ENCODE peak calls at places on chromosomes 2 and 18, in five cellular contexts. L, T, J, Z and B are unnamed samples. For H3K4me1, the result is how much of the 10 kb centered on the place peaks cover.

GRCh38 chr2:144972676-144973075 is 452.8 kb upstream of the ZEB2 start:
- DNase-seq in L (no peak), T (no peak), J (no peak), Z (no peak), B (no peak)

GRCh38 chr2:141062443-141062842 is 1068.4 kb downstream of the LRP1B start:
- DNase-seq in L (no peak), T (no peak), J (peak), Z (no peak), B (peak)

GRCh38 chr2:130759906-130760753 is 4.8 kb downstream of the AMER3 start:
- DNase-seq in L (no peak), T (no peak), J (no peak), Z (no peak), B (peak)

GRCh38 chr18:75384144-75384543 is 43.4 kb downstream of the SMIM21 start:
- DNase-seq in L (no peak), T (no peak), J (no peak), Z (no peak), B (no peak)

GRCh38 chr18:56130481-56130880 is 507.9 kb downstream of the TXNL1 start:
- DNase-seq in L (no peak), T (no peak), J (no peak), Z (no peak), B (no peak)

GRCh38 chr2:162174778-162175177 is 22.7 kb upstream of the GCG start:
- DNase-seq in L (no peak), T (no peak), J (no peak), Z (no peak), B (no peak)

GRCh38 chr2:136126021-136126420 is 8.1 kb upstream of the CXCR4 start:
- DNase-seq in L (no peak), T (no peak), J (no peak), Z (no peak), B (no peak)

GRCh38 chr2:126635281-126635680 is 20.7 kb upstream of the GYPC start:
- DNase-seq in L (no peak), T (no peak), J (no peak), Z (no peak), B (peak)

GRCh38 chr18:63317982-63318881 is 1.3 kb downstream of the BCL2 start:
- DNase-seq in L (no peak), T (peak), J (peak), Z (peak), B (peak)

GRCh38 chr18:7663305-7664023 is 96.3 kb downstream of the PTPRM start:
- DNase-seq in L (no peak), T (no peak), J (no peak), Z (no peak), B (no peak)

GRCh38 chr2:230048010-230048671 is 20.6 kb downstream of the SLC16A14 start:
- DNase-seq in L (no peak), T (no peak), J (no peak), Z (no peak), B (no peak)

GRCh38 chr2:241036964-241037421 is 38.6 kb downstream of the SNED1 start:
- DNase-seq in L (no peak), T (no peak), J (no peak), Z (peak), B (no peak)

GRCh38 chr2:205778326-205778725 is 96.0 kb downstream of the NRP2 start:
- DNase-seq in L (no peak), T (no peak), J (no peak), Z (no peak), B (no peak)

GRCh38 chr18:62177271-62177670 is 9.6 kb downstream of the PIGN start:
- DNase-seq in L (no peak), T (no peak), J (no peak), Z (no peak), B (no peak)

GRCh38 chr2:120104002-120104467 is 91.2 kb downstream of the EPB41L5 start:
- DNase-seq in L (no peak), T (no peak), J (no peak), Z (no peak), B (no peak)

DNA sequence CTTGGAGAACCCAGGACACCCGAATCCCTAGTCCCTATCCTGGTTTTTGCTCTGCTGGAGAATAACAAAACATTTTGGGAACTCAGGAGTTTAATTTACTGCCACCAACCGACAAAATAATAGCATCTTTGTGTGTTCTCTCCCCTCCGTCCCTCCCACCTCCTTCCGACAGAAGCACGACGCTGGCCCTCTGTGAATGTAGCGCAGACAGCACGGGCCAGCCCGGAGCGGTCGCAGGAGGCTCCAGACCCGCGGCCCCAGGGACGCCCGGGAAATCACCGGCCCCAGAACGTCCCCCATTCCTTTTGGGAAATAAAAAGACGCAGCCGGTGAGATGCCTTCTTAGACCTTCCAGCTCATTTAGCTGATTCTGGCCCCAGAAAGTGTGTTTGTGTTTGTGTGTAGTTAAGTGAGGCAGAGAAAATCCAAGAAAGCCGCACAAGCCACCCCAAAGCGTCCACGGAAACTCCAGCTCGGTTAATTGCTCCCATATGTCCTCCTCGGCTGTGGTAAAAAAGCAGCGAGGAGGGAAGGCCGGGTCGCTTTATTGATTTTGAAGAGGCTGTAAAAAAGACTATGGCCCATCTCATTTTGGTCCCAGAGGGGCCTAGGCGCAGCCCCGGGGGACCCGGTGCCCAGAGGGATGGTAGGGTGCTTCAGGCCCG is 577 bp upstream of the TANC1 start:
- DNase-seq in L (no peak), T (no peak), J (peak), Z (peak), B (peak)
- H3K4me3 ChIP-seq in L (peak), T (no peak), J (peak), Z (peak), B (peak)

DNA sequence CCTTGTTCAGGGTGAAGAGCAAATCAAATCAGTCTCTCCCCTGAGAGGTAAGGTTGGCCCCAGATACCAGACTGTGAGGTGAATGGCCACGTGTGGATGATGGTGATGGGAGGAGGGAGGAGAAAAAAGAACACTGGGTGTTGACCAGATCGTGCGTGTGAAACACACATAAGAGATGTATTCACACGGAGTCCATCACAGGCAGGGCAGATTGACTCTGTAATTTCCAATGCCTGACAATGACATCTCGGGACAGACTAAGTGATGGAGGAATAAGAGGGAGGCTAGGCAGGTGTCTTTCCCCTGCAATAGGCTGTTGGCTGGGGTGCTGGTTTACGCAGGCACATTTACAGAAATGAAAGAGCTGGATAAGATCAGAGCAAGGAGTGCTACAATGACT is 43.0 kb downstream of the CPO start:
- DNase-seq in L (no peak), T (no peak), J (no peak), Z (no peak), B (no peak)
- H3K4me1 ChIP-seq in L (under half), T (under half), J (under half), Z (under half), B (under half)

DNA sequence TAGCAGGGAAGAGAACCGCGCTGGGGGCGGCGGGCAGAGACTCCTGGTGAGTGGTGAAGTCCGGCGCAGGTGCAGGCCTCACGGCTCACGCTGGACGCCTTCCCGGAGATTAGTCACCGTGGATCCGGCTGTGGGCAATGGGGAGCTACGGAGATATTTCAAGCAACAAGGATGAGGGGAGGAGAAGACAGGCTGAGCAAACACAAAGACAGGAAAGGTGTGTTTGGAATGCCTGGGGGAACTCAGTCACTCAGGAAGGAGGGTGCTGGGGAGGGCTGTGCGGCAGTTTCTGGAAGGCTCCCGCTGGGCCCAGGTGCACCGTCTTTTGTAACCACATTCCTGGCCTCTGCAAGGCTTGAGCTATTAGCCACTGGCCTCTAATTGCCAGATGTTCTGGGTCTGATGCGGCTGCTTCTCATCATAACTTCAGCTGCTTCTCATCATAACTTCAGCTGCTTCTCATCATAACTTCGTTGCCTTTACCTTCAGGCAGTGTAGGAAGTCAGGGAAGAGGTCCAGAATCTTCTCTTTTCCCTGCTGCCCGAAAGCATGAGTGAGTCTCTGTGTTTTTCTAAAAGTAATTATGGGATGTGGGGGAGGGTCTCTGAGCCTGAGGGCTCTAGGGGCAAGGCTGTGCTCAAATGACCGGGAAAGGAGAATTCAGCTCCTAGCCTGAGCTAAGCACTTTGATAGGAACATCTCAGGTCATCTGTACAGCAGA is 118.9 kb downstream of the PXDN start:
- DNase-seq in L (peak), T (no peak), J (no peak), Z (no peak), B (no peak)
- H3K4me3 ChIP-seq in L (no peak), T (no peak), J (no peak), Z (no peak), B (no peak)

GRCh38 chr2:105738658-105739051 is 6.1 kb upstream of the NCK2 start:
- DNase-seq in L (no peak), T (peak), J (no peak), Z (no peak), B (no peak)

GRCh38 chr2:105739944-105740734 is 4.6 kb upstream of the NCK2 start:
- DNase-seq in L (no peak), T (no peak), J (no peak), Z (no peak), B (no peak)

GRCh38 chr2:105739408-105739807 is 5.3 kb upstream of the NCK2 start:
- DNase-seq in L (no peak), T (no peak), J (no peak), Z (no peak), B (no peak)

GRCh38 chr2:105741617-105742016 is 3.1 kb upstream of the NCK2 start:
- DNase-seq in L (no peak), T (no peak), J (no peak), Z (no peak), B (no peak)

DNA sequence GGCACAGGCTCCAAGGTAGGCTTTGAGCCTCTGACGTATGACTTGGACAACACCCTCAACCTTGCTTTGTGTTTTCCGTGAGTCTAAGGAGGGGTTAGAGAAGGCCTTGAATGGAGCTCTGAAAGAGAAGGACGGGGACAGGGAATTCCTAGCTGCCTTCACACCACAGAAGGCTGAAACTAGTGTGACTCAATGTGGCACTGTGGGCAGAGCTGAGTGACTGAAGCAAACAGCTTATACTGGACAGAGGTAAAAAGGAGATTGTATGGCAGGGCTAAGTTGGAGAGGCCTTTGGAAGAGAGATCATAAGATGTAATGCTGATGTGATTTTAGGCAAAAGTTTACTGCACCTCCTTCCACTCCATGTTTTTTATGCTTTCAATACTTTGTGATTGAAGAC is 3.5 kb upstream of the NCK2 start:
- DNase-seq in L (no peak), T (no peak), J (no peak), Z (no peak), B (no peak)
- H3K4me1 ChIP-seq in L (under half), T (half or more), J (under half), Z (under half), B (under half)